ENCODE peak calls at places on chromosomes 7 and 10, in four cellular contexts. W is NB4, I is astrocyte, D is transverse colon. N is an unnamed sample.
A peak's percentile ranks its signal among the peaks of the same experiment; 100 is the strongest.

GRCh38 chr7:117834983-117835664 is 38.1 kb downstream of the CTTNBP2 start:
- DNase-seq in D (no peak), I (no peak), W (peak; percentile 41), N (no peak)

GRCh38 chr10:91590904-91591791 is 41.7 kb downstream of the PPP1R3C start:
- DNase-seq in D (peak; percentile 29), I (peak; percentile 86), W (no peak), N (peak; percentile 79)

GRCh38 chr10:132977076-132977475 is 34.7 kb upstream of the CFAP46 start:
- DNase-seq in W (no peak), I (no peak), D (no peak), N (no peak)

GRCh38 chr10:133261726-133262325 is 14.8 kb downstream of the ADAM8 start:
- DNase-seq in W (peak; percentile 82), D (peak; percentile 91), I (peak; percentile 25), N (peak; percentile 43)

GRCh38 chr10:102450374-102451104 is 804 bp downstream of the C10orf95 start:
- DNase-seq in W (peak; percentile 96), D (peak; percentile 88), I (peak; percentile 62), N (peak; percentile 61)

GRCh38 chr7:2860627-2861133 is 16.6 kb upstream of the GNA12 start:
- DNase-seq in W (no peak), I (peak; percentile 41), D (no peak), N (no peak)

GRCh38 chr10:112802411-112803060 is 147.5 kb upstream of the TCF7L2 start:
- DNase-seq in D (no peak), W (no peak), I (no peak), N (no peak)

GRCh38 chr7:156466262-156466661 is 174.3 kb upstream of the RNF32 start:
- DNase-seq in D (no peak), I (no peak), W (no peak), N (no peak)

GRCh38 chr10:12252882-12253546 is 57.0 kb downstream of the CDC123 start:
- DNase-seq in I (no peak), D (peak; percentile 46), W (peak; percentile 49), N (no peak)

GRCh38 chr7:76047305-76047810 is 442 bp downstream of the STYXL1 start:
- DNase-seq in I (no peak), W (peak; percentile 61), D (no peak), N (no peak)

GRCh38 chr10:28047061-28047460 is 48.2 kb upstream of the ODAD2 start:
- DNase-seq in I (peak; percentile 23), D (no peak), W (no peak), N (no peak)

GRCh38 chr7:138006106-138006505 is 4.2 kb upstream of the CREB3L2 start:
- DNase-seq in I (no peak), D (no peak), W (no peak), N (no peak)

GRCh38 chr7:123285076-123285700 is 85.4 kb upstream of the SLC13A1 start:
- DNase-seq in W (peak; percentile 11), D (no peak), I (no peak), N (no peak)

GRCh38 chr7:140738280-140738679 is 41.8 kb downstream of the NDUFB2 start:
- DNase-seq in W (no peak), D (no peak), I (peak; percentile 5), N (no peak)

GRCh38 chr7:112204776-112205347 is 1.3 kb downstream of the DOCK4 start:
- DNase-seq in I (no peak), W (peak; percentile 72), D (no peak), N (peak; percentile 30)

GRCh38 chr7:22487978-22488642 is 11.9 kb downstream of the STEAP1B start:
- DNase-seq in D (no peak), W (no peak), I (no peak), N (no peak)

DNA sequence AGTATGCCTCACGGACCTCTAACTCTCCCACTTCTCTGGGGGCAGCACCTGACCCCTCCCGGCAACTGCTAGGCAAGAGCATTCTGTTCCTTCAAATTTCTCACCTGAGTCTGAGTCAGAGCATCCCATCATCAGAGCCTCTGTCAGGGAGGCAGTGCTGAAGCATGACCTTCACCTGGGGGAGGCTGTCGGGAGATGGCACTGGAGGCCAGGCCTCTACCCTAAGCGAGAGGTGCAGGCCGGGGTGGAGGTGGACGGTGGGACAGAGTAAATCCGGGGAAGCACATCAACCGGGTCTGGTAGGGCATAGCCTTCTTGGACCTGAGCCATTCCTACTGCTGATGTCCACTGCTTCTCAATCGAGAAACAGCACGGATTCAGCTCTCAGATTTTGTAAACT is 90.4 kb downstream of the SPAG6 start:
- DNase-seq in W (no peak), D (peak; percentile 12), I (no peak), N (no peak)
- TF ChIP-seq CTCF in W (no peak), D (no peak), I (no peak), N (no peak)

GRCh38 chr10:122567056-122567660 is 6.6 kb downstream of the DMBT1 start:
- DNase-seq in I (no peak), W (peak; percentile 51), D (peak; percentile 30), N (peak; percentile 10)

GRCh38 chr10:122564980-122565379 is 4.4 kb downstream of the DMBT1 start:
- DNase-seq in W (no peak), I (no peak), D (no peak), N (no peak)

GRCh38 chr10:122568551-122568950 is 8.0 kb downstream of the DMBT1 start:
- DNase-seq in W (no peak), D (no peak), I (no peak), N (no peak)

GRCh38 chr10:122566632-122567031 is 6.1 kb downstream of the DMBT1 start:
- DNase-seq in W (no peak), I (no peak), D (no peak), N (no peak)

DNA sequence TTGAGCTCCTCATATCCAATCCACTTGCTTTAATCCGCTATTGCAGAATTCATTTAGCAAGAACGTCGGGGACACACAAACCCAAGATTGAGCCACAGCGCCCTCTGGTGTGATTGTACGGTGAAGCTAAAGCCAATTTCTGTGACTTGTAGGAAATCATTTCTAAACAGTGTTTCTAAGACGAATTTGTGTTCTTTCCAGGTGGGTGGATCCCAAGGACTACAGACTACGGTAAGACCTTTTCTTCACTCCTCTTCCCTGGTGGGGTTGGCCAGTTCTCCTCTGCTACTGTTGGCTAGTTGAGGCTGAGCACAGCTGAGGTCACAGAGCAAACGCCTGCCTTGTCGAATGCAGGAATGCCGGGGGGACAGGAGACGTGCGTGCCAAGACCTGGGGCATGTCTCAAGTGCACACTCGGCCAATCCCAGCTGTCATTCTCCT is 5.2 kb downstream of the DMBT1 start:
- DNase-seq in D (peak; percentile 83), I (peak; percentile 64), W (peak; percentile 83), N (peak; percentile 92)
- H3K4me3 ChIP-seq in D (no peak overlapping the region), I (no peak overlapping the region), W (no peak overlapping the region), N (peak overlapping the region; percentile 45)

GRCh38 chr10:124041684-124042445 is 51.5 kb downstream of the CHST15 start:
- DNase-seq in I (no peak), W (no peak), D (no peak), N (peak; percentile 16)
- TF ChIP-seq CTCF in I (no peak), W (no peak), D (no peak), N (no peak)

GRCh38 chr7:18206331-18206730 is 178.7 kb upstream of the PRPS1L1 start:
- DNase-seq in W (no peak), D (no peak), I (no peak), N (no peak)
- H3K4me3 ChIP-seq in W (no peak overlapping the region), D (no peak overlapping the region), I (no peak overlapping the region), N (no peak overlapping the region)

GRCh38 chr7:71267734-71268133 is 135.8 kb downstream of the GALNT17 start:
- DNase-seq in W (no peak), D (no peak), I (no peak), N (no peak)
- TF ChIP-seq CTCF in W (no peak), D (no peak), I (no peak), N (no peak)

GRCh38 chr7:11830582-11831382 is 1.2 kb downstream of the THSD7A start:
- DNase-seq in D (no peak), W (peak; percentile 11), I (peak; percentile 51), N (peak; percentile 8)
- H3K4me3 ChIP-seq in D (peak overlapping the region; percentile 17), W (peak overlapping the region; percentile 44), I (peak overlapping the region; percentile 61), N (peak overlapping the region; percentile 67)

N was measured in fibroblast of the aortic adventitia.